ENCODE peak calls at places on chromosome 20, in four cellular contexts. One of them, this sample, is unnamed. For H3K27me3 and H3K4me1, the result is how much of the 10 kb centered on the place peaks cover.

GRCh38 chr20:11443382-11444119 is 474.1 kb upstream of the BTBD3 start:
- DNase-seq in HCT116: no peak
- DNase-seq in stomach: no peak
- DNase-seq in CD8-positive, alpha-beta memory T cell: no peak
- DNase-seq in this sample: no peak

GRCh38 chr20:63315240-63315981 is 22.4 kb downstream of the COL20A1 start:
- DNase-seq in HCT116: no peak
- DNase-seq in stomach: no peak
- DNase-seq in CD8-positive, alpha-beta memory T cell: peak
- DNase-seq in this sample: no peak

GRCh38 chr20:36145877-36146707 is 8.4 kb upstream of the EPB41L1 start:
- DNase-seq in HCT116: no peak
- DNase-seq in stomach: peak
- DNase-seq in CD8-positive, alpha-beta memory T cell: no peak
- DNase-seq in this sample: peak

GRCh38 chr20:54116550-54117235 is 46.3 kb upstream of the BCAS1 start:
- DNase-seq in HCT116: no peak
- DNase-seq in stomach: no peak
- DNase-seq in CD8-positive, alpha-beta memory T cell: no peak
- DNase-seq in this sample: no peak

GRCh38 chr20:8018928-8019177 is 708 bp downstream of the TMX4 start:
- DNase-seq in HCT116: no peak
- DNase-seq in stomach: no peak
- DNase-seq in CD8-positive, alpha-beta memory T cell: no peak
- DNase-seq in this sample: peak

GRCh38 chr20:34385464-34385863 is 22.4 kb downstream of the ITCH start:
- DNase-seq in HCT116: no peak
- DNase-seq in stomach: no peak
- DNase-seq in CD8-positive, alpha-beta memory T cell: no peak
- DNase-seq in this sample: no peak

GRCh38 chr20:47438464-47439381 is 63.0 kb upstream of the NCOA3 start:
- DNase-seq in HCT116: peak
- DNase-seq in stomach: no peak
- DNase-seq in CD8-positive, alpha-beta memory T cell: no peak
- DNase-seq in this sample: no peak

GRCh38 chr20:43388267-43389081 is 69.2 kb upstream of the SRSF6 start:
- DNase-seq in HCT116: no peak
- DNase-seq in stomach: no peak
- DNase-seq in CD8-positive, alpha-beta memory T cell: no peak
- DNase-seq in this sample: peak

GRCh38 chr20:53623454-53624206 is 30.0 kb upstream of the ZNF217 start:
- DNase-seq in HCT116: no peak
- DNase-seq in stomach: peak
- DNase-seq in CD8-positive, alpha-beta memory T cell: no peak
- DNase-seq in this sample: peak

GRCh38 chr20:62350098-62350628 is 16.9 kb downstream of the LAMA5 start:
- DNase-seq in HCT116: peak
- DNase-seq in stomach: peak
- DNase-seq in CD8-positive, alpha-beta memory T cell: no peak
- DNase-seq in this sample: no peak

GRCh38 chr20:1121439-1121838 is 3.0 kb downstream of the PSMF1 start:
- DNase-seq in HCT116: no peak
- DNase-seq in stomach: no peak
- DNase-seq in CD8-positive, alpha-beta memory T cell: no peak
- DNase-seq in this sample: no peak

GRCh38 chr20:56409521-56409920 is 2.5 kb upstream of the CASS4 start:
- DNase-seq in HCT116: no peak
- DNase-seq in stomach: no peak
- DNase-seq in CD8-positive, alpha-beta memory T cell: no peak
- DNase-seq in this sample: no peak

GRCh38 chr20:694496-694895 is 18.9 kb upstream of the SCRT2 start:
- DNase-seq in HCT116: no peak
- DNase-seq in stomach: no peak
- DNase-seq in CD8-positive, alpha-beta memory T cell: no peak
- DNase-seq in this sample: no peak

DNA sequence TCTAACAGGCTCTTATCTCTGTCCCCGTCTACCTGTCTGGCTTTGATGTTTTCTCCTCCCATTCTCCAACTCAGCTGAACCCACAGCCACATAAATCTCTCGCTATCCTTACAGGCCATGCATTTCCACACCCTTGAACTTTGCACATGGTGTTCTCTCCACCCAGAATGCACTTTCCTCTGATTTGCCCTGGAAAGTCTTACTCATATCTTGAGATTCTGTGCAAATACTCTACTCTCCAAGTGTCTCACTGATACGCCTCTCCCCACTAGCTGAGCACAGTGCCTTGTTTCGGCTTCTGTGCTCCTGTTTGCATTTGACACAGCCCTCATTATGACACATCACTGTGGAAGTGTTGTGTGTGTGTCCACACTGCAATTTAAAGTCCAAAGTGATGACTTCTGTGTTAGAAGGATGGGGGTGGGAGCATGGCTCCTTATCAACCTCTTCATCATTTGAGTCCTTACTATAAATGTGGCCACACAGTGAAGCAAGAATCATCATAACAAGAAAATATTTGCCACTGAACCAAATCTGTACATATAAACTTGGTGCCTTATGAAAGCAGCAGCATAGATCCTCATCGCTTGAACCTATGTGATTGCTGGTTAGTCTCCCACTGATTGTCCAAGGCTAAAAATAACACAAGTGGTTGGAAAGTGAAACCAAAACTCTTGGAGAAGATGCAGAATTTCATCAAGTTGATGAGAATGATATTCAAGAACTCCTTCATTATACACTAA is 5.5 kb upstream of the PRELID3B start:
- DNase-seq in HCT116: no peak
- DNase-seq in stomach: no peak
- DNase-seq in CD8-positive, alpha-beta memory T cell: no peak
- DNase-seq in this sample: no peak
- H3K27me3 ChIP-seq in HCT116: under half
- H3K27me3 ChIP-seq in stomach: under half
- H3K27me3 ChIP-seq in CD8-positive, alpha-beta memory T cell: under half
- H3K27me3 ChIP-seq in this sample: under half

DNA sequence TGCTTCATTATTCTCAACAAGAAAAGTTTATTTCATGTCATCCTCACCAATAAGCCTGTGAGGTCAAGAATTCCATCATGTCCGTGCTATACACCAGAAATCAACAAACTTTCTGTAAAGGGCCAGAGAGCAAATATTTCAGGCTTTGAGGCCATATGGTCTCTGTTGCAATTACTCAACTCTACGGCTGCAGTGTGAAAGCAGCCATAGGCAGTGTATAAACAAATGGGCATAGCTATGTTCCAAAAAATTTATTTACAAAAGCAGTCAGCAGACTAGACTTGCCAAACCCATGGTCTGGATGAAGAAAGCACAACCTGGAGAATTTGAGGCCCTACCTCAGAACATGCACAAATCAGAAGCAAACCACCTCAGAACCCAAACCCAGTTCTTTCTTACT is 118.5 kb downstream of the PCSK2 start:
- DNase-seq in HCT116: no peak
- DNase-seq in stomach: no peak
- DNase-seq in CD8-positive, alpha-beta memory T cell: no peak
- DNase-seq in this sample: no peak
- H3K4me1 ChIP-seq in HCT116: under half
- H3K4me1 ChIP-seq in stomach: under half
- H3K4me1 ChIP-seq in CD8-positive, alpha-beta memory T cell: under half
- H3K4me1 ChIP-seq in this sample: under half

GRCh38 chr20:58877374-58878360 is 25.2 kb downstream of the GNAS start:
- DNase-seq in HCT116: no peak
- DNase-seq in stomach: no peak
- DNase-seq in CD8-positive, alpha-beta memory T cell: no peak
- DNase-seq in this sample: no peak
- H3K27ac ChIP-seq in HCT116: no peak
- H3K27ac ChIP-seq in stomach: no peak
- H3K27ac ChIP-seq in CD8-positive, alpha-beta memory T cell: no peak
- H3K27ac ChIP-seq in this sample: no peak

GRCh38 chr20:3775457-3775856 is 5.8 kb downstream of the SPEF1 start:
- DNase-seq in HCT116: no peak
- DNase-seq in stomach: no peak
- DNase-seq in CD8-positive, alpha-beta memory T cell: no peak
- DNase-seq in this sample: no peak
- H3K27me3 ChIP-seq in HCT116: under half
- H3K27me3 ChIP-seq in stomach: under half
- H3K27me3 ChIP-seq in CD8-positive, alpha-beta memory T cell: under half
- H3K27me3 ChIP-seq in this sample: under half

This sample was measured in body of pancreas.